ENCODE peak calls at places on chromosome 2, in nine cellular contexts. Q is vagina; W is activated naive CD4-positive, alpha-beta T cell treated with anti-CD3 and anti-CD28 coated beads, Interleukin-2, amount 10 ng/mL, durations not matched to agents 7 days and 5 days; C is transverse colon; S is fibroblast of pulmonary artery; T is stimulated activated CD4-positive, alpha-beta T cell treated with anti-CD3 and anti-CD28 coated beads, Interleukin-12 subunit alpha, Interleukin-12 subunit beta, amount 100 ng/mL, for 4 hours; R is pancreas; P is activated gamma-delta T cell treated with Interleukin-2 at 50 U/mL for 16 hours; A is foreskin fibroblast. Y is an unnamed sample.

GRCh38 chr2:149180226-149180875 is 141.9 kb downstream of the LYPD6B start:
- DNase-seq in Q (no peak), W (no peak), C (no peak), S (no peak), T (no peak), R (no peak), P (no peak), A (no peak), Y (no peak)

GRCh38 chr2:26122633-26123032 is 50.3 kb upstream of the GAREM2 start:
- DNase-seq in Q (no peak), W (no peak), C (no peak), S (no peak), T (no peak), R (no peak), P (no peak), A (no peak), Y (no peak)

GRCh38 chr2:199356412-199356811 is 101.3 kb downstream of the SATB2 start:
- DNase-seq in Q (no peak), W (no peak), C (no peak), S (no peak), T (no peak), R (no peak), P (no peak), A (no peak), Y (no peak)

GRCh38 chr2:191612496-191612895 is 65.4 kb upstream of the NABP1 start:
- DNase-seq in Q (no peak), W (no peak), C (no peak), S (peak; percentile 86), T (no peak), R (no peak), P (no peak), A (peak; percentile 85), Y (no peak)

GRCh38 chr2:221410487-221410886 is 161.6 kb downstream of the EPHA4 start:
- DNase-seq in Q (no peak), W (no peak), C (no peak), S (no peak), T (no peak), R (no peak), P (no peak), A (no peak), Y (no peak)

GRCh38 chr2:157279331-157279730 is 21.8 kb downstream of the GALNT5 start:
- DNase-seq in Q (no peak), W (no peak), C (peak; percentile 64), S (no peak), T (no peak), R (no peak), P (no peak), A (no peak), Y (peak; percentile 59)

GRCh38 chr2:16632615-16633014 is 33.0 kb downstream of the CYRIA start:
- DNase-seq in Q (no peak), W (no peak), C (no peak), S (no peak), T (no peak), R (no peak), P (no peak), A (no peak), Y (no peak)

GRCh38 chr2:37190290-37190689 is 1.8 kb upstream of the SULT6B1 start:
- DNase-seq in Q (no peak), W (no peak), C (no peak), S (no peak), T (no peak), R (no peak), P (no peak), A (no peak), Y (no peak)

GRCh38 chr2:7363906-7364305 is 446.7 kb downstream of the RNF144A start:
- DNase-seq in Q (no peak), W (no peak), C (no peak), S (no peak), T (no peak), R (no peak), P (no peak), A (no peak), Y (no peak)

GRCh38 chr2:144830543-144830942 is 310.6 kb upstream of the ZEB2 start:
- DNase-seq in Q (no peak), W (no peak), C (no peak), S (no peak), T (no peak), R (no peak), P (no peak), A (no peak), Y (no peak)

GRCh38 chr2:8659735-8660492 is 21.9 kb upstream of the ID2 start:
- DNase-seq in Q (no peak), W (peak; percentile 5), C (no peak), S (no peak), T (no peak), R (no peak), P (no peak), A (no peak), Y (no peak)

GRCh38 chr2:555164-555922 is 121.9 kb downstream of the TMEM18 start:
- DNase-seq in Q (peak; percentile 81), W (no peak), C (no peak), S (no peak), T (no peak), R (no peak), P (no peak), A (no peak), Y (no peak)

GRCh38 chr2:168454737-168455691 is 1.1 kb upstream of the CERS6 start:
- DNase-seq in Q (no peak), W (peak; percentile 29), C (no peak), S (no peak), T (no peak), R (no peak), P (no peak), A (no peak), Y (no peak)

GRCh38 chr2:102801098-102801718 is 39.4 kb downstream of the TMEM182 start:
- DNase-seq in Q (no peak), W (no peak), C (no peak), S (peak; percentile 35), T (no peak), R (no peak), P (no peak), A (peak; percentile 1), Y (no peak)

GRCh38 chr2:212282596-212283330 is 255.8 kb downstream of the ERBB4 start:
- DNase-seq in Q (no peak), W (no peak), C (no peak), S (no peak), T (no peak), R (no peak), P (no peak), A (no peak), Y (no peak)

GRCh38 chr2:16295891-16296290 is 355.5 kb downstream of the MYCN start:
- DNase-seq in Q (no peak), W (no peak), C (no peak), S (no peak), T (no peak), R (no peak), P (no peak), A (no peak), Y (no peak)

GRCh38 chr2:64017811-64018714 is 1.2 kb downstream of the VPS54 start:
- DNase-seq in Q (no peak), W (no peak), C (peak; percentile 19), S (peak; percentile 47), T (no peak), R (no peak), P (no peak), A (no peak), Y (no peak)

GRCh38 chr2:150677561-150677960 is 190.1 kb upstream of the RND3 start:
- DNase-seq in Q (no peak), W (no peak), C (no peak), S (no peak), T (no peak), R (no peak), P (no peak), A (no peak), Y (no peak)

GRCh38 chr2:197453914-197454398 is 604 bp downstream of the COQ10B start:
- DNase-seq in Q (no peak), W (no peak), C (peak; percentile 77), S (peak; percentile 94), T (no peak), R (peak; percentile 84), P (no peak), A (peak; percentile 93), Y (no peak)

GRCh38 chr2:227853765-227854271 is 17.6 kb upstream of the DAW1 start:
- DNase-seq in Q (no peak), W (no peak), C (no peak), S (no peak), T (no peak), R (no peak), P (no peak), A (no peak), Y (no peak)

Y was measured in Peyer's patch.